ENCODE peak calls at places on chromosomes 12 and 14, in seven cellular contexts. D is H9, V is IMR-90, F is H1, J is neuronal stem cell, R is mesenchymal stem cell, O is trophoblast cell. P is an unnamed sample.
A peak's percentile ranks its signal among the peaks of the same experiment; 100 is the strongest.

GRCh38 chr14:103334644-103335603 is 887 bp downstream of the EIF5 start:
- DNase-seq in D (no peak), V (peak; percentile 79), F (no peak), J (peak; percentile 57), R (peak; percentile 67), O (peak; percentile 65), P (peak; percentile 63)

GRCh38 chr12:6753772-6754356 is 923 bp upstream of the MLF2 start:
- DNase-seq in D (no peak), V (no peak), F (no peak), J (no peak), R (no peak), O (no peak), P (no peak)

GRCh38 chr14:101029668-101030290 is 126.3 kb upstream of the RTL1 start:
- DNase-seq in D (no peak), V (no peak), F (no peak), J (no peak), R (no peak), O (no peak), P (no peak)

GRCh38 chr12:7162691-7163114 is 26.8 kb upstream of the PEX5 start:
- DNase-seq in D (peak; percentile 93), V (no peak), F (peak; percentile 46), J (no peak), R (peak; percentile 8), O (peak; percentile 76), P (peak; percentile 79)

GRCh38 chr12:124869011-124869665 is 5.5 kb upstream of the SCARB1 start:
- DNase-seq in D (peak; percentile 74), V (no peak), F (no peak), J (no peak), R (no peak), O (peak; percentile 95), P (peak; percentile 64)

GRCh38 chr12:13075786-13076570 is 27.5 kb downstream of the GSG1 start:
- DNase-seq in D (no peak), V (no peak), F (no peak), J (no peak), R (no peak), O (peak; percentile 92), P (no peak)

GRCh38 chr14:52069617-52070431 is 965 bp upstream of the NID2 start:
- DNase-seq in D (peak; percentile 66), V (peak; percentile 83), F (no peak), J (peak; percentile 56), R (peak; percentile 84), O (no peak), P (peak; percentile 55)

GRCh38 chr12:117279606-117280005 is 81.8 kb downstream of the NOS1 start:
- DNase-seq in D (peak; percentile 93), V (no peak), F (peak; percentile 36), J (no peak), R (no peak), O (no peak), P (peak; percentile 11)

GRCh38 chr12:123092866-123093265 is 58.0 kb downstream of the PITPNM2 start:
- DNase-seq in D (no peak), V (no peak), F (no peak), J (no peak), R (peak; percentile 30), O (peak; percentile 2), P (no peak)

GRCh38 chr14:103072595-103073366 is 11.2 kb upstream of the LBHD2 start:
- DNase-seq in D (peak; percentile 35), V (no peak), F (no peak), J (no peak), R (no peak), O (peak; percentile 19), P (no peak)

GRCh38 chr12:2893007-2893406 is 2.3 kb downstream of the TULP3 start:
- DNase-seq in D (no peak), V (peak; percentile 92), F (no peak), J (no peak), R (peak; percentile 84), O (peak; percentile 56), P (peak; percentile 45)

GRCh38 chr14:53881161-53881846 is 75.3 kb downstream of the BMP4 start:
- DNase-seq in D (no peak), V (peak; percentile 56), F (no peak), J (no peak), R (peak; percentile 87), O (peak; percentile 45), P (no peak)

GRCh38 chr14:57068511-57068910 is 200.2 kb downstream of the EXOC5 start:
- DNase-seq in D (no peak), V (no peak), F (no peak), J (no peak), R (no peak), O (no peak), P (peak; percentile 63)

GRCh38 chr14:99604766-99605298 is 825 bp upstream of the CCDC85C start:
- DNase-seq in D (no peak), V (peak; percentile 33), F (no peak), J (no peak), R (peak; percentile 61), O (peak; percentile 59), P (peak; percentile 63)

GRCh38 chr12:10151621-10152020 is 20.3 kb downstream of the OLR1 start:
- DNase-seq in D (no peak), V (no peak), F (no peak), J (no peak), R (no peak), O (peak; percentile 77), P (no peak)

GRCh38 chr12:68483592-68484373 is 126.9 kb upstream of the RAP1B start:
- DNase-seq in D (no peak), V (peak; percentile 67), F (no peak), J (no peak), R (peak; percentile 15), O (no peak), P (no peak)

GRCh38 chr14:100662850-100663527 is 63.7 kb upstream of the DLK1 start:
- DNase-seq in D (peak; percentile 72), V (peak; percentile 61), F (no peak), J (peak; percentile 74), R (peak; percentile 70), O (peak; percentile 85), P (peak; percentile 74)

GRCh38 chr12:75766263-75767160 is 255.1 kb upstream of the KRR1 start:
- DNase-seq in D (no peak), V (peak; percentile 80), F (no peak), J (no peak), R (peak; percentile 59), O (no peak), P (peak; percentile 78)

GRCh38 chr12:27732281-27732680 is 21.6 kb downstream of the MRPS35 start:
- DNase-seq in D (peak; percentile 57), V (no peak), F (no peak), J (no peak), R (no peak), O (no peak), P (peak; percentile 61)

GRCh38 chr12:117968826-117969659 is at the start of gene KSR2:
- DNase-seq in D (peak; percentile 96), V (no peak), F (peak; percentile 69), J (peak; percentile 84), R (no peak), O (peak; percentile 15), P (peak; percentile 92)

DNA sequence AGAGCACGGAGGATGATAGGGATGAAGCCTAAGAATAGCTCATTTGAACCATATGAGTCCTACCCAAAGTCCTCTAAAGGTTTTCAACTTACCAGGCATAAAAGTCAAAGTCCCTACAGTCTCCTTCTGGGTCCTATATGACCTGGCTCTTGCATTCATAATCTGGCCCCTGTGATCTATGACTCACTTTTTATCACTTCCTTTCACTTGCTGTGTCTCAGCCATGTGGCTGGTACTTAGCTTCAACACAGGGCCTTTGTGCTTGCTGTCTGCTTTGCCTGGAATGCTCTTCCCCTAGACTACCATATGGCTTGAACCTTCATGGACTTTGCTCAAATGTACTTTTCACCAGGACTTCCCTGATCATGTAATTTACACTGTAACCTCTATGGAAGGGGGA is 137.6 kb upstream of the TMTC1 start:
- DNase-seq in D (no peak), V (peak; percentile 26), F (no peak), J (no peak), R (peak; percentile 65), O (no peak), P (peak; percentile 51)
- H4K8ac ChIP-seq in D (no peak overlapping the region), V (no peak overlapping the region), F (no peak overlapping the region), J (no peak overlapping the region), R (no peak overlapping the region), O (no peak overlapping the region), P (no peak overlapping the region)

DNA sequence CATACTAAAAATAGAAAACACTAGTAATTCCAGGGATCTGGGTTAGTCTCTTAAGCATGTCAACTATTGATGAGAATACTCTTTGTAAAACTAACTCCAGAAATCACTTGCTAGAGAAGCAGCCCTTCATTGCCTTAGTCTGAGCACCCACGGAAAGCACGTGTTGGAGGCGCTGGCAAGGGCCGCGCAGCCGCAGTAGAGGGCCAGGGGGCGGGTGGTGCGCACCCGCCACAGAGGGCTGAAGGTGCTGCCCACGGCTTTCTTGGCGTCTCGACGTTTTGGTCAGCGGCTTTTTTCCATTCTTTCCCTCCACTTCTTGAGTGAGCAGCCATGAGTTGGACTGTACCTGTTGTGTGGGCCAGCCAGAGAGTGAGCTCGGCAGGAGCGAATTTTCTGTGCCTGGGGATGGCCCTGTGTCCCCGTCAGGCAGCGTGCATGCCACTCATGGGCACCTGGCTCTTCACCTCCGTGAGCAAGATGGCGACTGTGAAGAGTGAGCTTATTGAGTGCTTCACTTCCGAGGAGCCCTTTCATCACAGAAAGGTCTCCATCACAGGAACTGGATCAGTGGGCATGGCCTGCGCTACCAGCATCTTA is 68.4 kb upstream of the PPM1H start:
- DNase-seq in D (no peak), V (no peak), F (no peak), J (no peak), R (no peak), O (no peak), P (no peak)
- H4K8ac ChIP-seq in D (no peak overlapping the region), V (no peak overlapping the region), F (no peak overlapping the region), J (peak overlapping the region; percentile 82), R (no peak overlapping the region), O (no peak overlapping the region), P (no peak overlapping the region)

DNA sequence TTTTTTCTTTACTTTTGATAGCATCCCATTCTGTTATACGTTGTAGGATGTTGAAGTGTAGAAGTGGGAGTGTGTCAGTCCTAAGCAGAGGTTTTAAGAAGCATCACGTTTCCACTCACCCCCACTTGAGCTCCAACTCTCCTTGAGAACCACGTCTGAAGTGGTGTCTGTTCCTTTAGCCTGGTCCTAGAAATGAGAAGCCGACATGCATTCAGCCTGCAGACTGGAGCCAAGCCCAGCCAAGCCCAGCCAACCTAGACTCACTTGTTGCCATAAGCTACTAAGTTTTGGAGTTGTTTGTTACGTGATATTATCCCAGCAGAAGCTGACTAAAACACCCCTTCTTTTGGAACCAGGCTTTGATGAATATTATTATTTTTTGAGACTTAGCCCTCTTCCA is 4.4 kb upstream of the ELK3 start:
- DNase-seq in D (no peak), V (no peak), F (no peak), J (no peak), R (no peak), O (no peak), P (no peak)
- H4K8ac ChIP-seq in D (no peak overlapping the region), V (no peak overlapping the region), F (no peak overlapping the region), J (no peak overlapping the region), R (no peak overlapping the region), O (no peak overlapping the region), P (no peak overlapping the region)

DNA sequence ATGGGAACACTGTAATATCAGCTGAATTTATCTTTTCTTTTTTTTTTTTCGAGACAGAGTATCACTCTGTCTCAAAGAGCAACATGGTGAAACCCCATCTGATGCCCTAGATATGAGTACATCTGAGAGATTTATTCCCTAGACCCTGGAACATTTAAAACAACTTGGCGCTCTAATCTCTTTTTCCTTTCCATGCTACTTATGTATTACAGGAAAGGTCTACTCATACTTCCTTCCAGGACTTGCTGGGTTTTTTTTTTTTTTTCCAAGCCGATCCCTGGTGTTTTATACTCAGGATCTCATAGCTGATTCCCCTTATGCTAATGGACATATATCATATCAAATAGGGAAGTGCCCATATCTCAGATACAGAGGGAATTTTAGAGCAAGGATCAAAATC is 83.1 kb downstream of the MAPKAPK5 start:
- DNase-seq in D (no peak), V (no peak), F (no peak), J (no peak), R (no peak), O (no peak), P (no peak)
- H4K8ac ChIP-seq in D (no peak overlapping the region), V (no peak overlapping the region), F (no peak overlapping the region), J (no peak overlapping the region), R (no peak overlapping the region), O (no peak overlapping the region), P (no peak overlapping the region)

GRCh38 chr12:47730341-47730744 is 5.1 kb upstream of the ENDOU start:
- DNase-seq in D (no peak), V (peak; percentile 42), F (no peak), J (no peak), R (no peak), O (peak; percentile 70), P (no peak)
- H4K8ac ChIP-seq in D (no peak overlapping the region), V (no peak overlapping the region), F (no peak overlapping the region), J (no peak overlapping the region), R (no peak overlapping the region), O (no peak overlapping the region), P (no peak overlapping the region)

P was measured in mesendoderm.